ENCODE peak calls at places on chromosome 11, in seven cellular contexts. Q is HepG2, L is body of pancreas, U is uterus, G is K562, Z is heart left ventricle, S is tibial nerve. T is an unnamed sample. For H3K4me1, the result is how much of the 10 kb centered on the place peaks cover.

GRCh38 chr11:12642040-12642439 is 32.2 kb upstream of the TEAD1 start:
- DNase-seq in Q (peak), L (no peak), U (no peak), G (no peak), Z (no peak), S (no peak), T (no peak)

GRCh38 chr11:8090756-8091155 is 9.7 kb downstream of the TUB start:
- DNase-seq in Q (peak), L (peak), U (no peak), G (peak), Z (no peak), S (peak), T (no peak)

GRCh38 chr11:109945626-109946321 is 147.4 kb upstream of the ZC3H12C start:
- DNase-seq in Q (no peak), L (no peak), U (no peak), G (no peak), Z (no peak), S (no peak), T (no peak)

GRCh38 chr11:60937811-60938210 is 13.6 kb downstream of the TMEM132A start:
- DNase-seq in Q (no peak), L (no peak), U (no peak), G (no peak), Z (no peak), S (no peak), T (no peak)

GRCh38 chr11:4054643-4055042 is 40.0 kb upstream of the RRM1 start:
- DNase-seq in Q (no peak), L (no peak), U (no peak), G (no peak), Z (no peak), S (no peak), T (no peak)

GRCh38 chr11:17992916-17993315 is 19.9 kb downstream of the SERGEF start:
- DNase-seq in Q (no peak), L (peak), U (no peak), G (no peak), Z (no peak), S (no peak), T (no peak)

GRCh38 chr11:43268161-43268560 is 43.6 kb upstream of the API5 start:
- DNase-seq in Q (no peak), L (peak), U (peak), G (no peak), Z (peak), S (no peak), T (peak)

GRCh38 chr11:69540118-69541000 is 58.9 kb downstream of the LINC01488 start:
- DNase-seq in Q (peak), L (peak), U (peak), G (peak), Z (peak), S (no peak), T (no peak)

GRCh38 chr11:61827573-61828378 is at the start of gene FADS2:
- DNase-seq in Q (peak), L (peak), U (peak), G (no peak), Z (peak), S (peak), T (peak)

GRCh38 chr11:47415091-47415854 is 6.9 kb downstream of the SLC39A13 start:
- DNase-seq in Q (no peak), L (no peak), U (no peak), G (no peak), Z (no peak), S (no peak), T (no peak)
- TF ChIP-seq POLR2A in Q (no peak), L (no peak), U (no peak), G (peak), Z (no peak), S (no peak), T (no peak)

GRCh38 chr11:106087815-106088435 is 10.5 kb downstream of the AASDHPPT start:
- DNase-seq in Q (peak), L (peak), U (peak), G (no peak), Z (peak), S (peak), T (peak)

GRCh38 chr11:106088896-106089295 is 11.4 kb downstream of the AASDHPPT start:
- DNase-seq in Q (no peak), L (no peak), U (no peak), G (no peak), Z (no peak), S (no peak), T (no peak)

GRCh38 chr11:106082096-106082495 is 4.6 kb downstream of the AASDHPPT start:
- DNase-seq in Q (no peak), L (no peak), U (no peak), G (no peak), Z (no peak), S (no peak), T (no peak)

GRCh38 chr11:106086850-106087249 is 9.4 kb downstream of the AASDHPPT start:
- DNase-seq in Q (no peak), L (no peak), U (no peak), G (no peak), Z (no peak), S (no peak), T (no peak)

GRCh38 chr11:106086135-106086534 is 8.7 kb downstream of the AASDHPPT start:
- DNase-seq in Q (no peak), L (no peak), U (no peak), G (no peak), Z (no peak), S (no peak), T (no peak)
- H3K27ac ChIP-seq in Q (no peak), L (peak), U (no peak), G (peak), Z (no peak), S (no peak), T (no peak)

GRCh38 chr11:68329496-68329895 is 17.1 kb downstream of the LRP5 start:
- DNase-seq in Q (no peak), L (no peak), U (no peak), G (no peak), Z (no peak), S (no peak), T (no peak)

GRCh38 chr11:68325894-68326220 is 13.5 kb downstream of the LRP5 start:
- DNase-seq in Q (no peak), L (no peak), U (no peak), G (no peak), Z (no peak), S (no peak), T (no peak)

GRCh38 chr11:68326334-68327215 is 14.2 kb downstream of the LRP5 start:
- DNase-seq in Q (peak), L (no peak), U (no peak), G (no peak), Z (no peak), S (no peak), T (no peak)

GRCh38 chr11:68328374-68329091 is 16.1 kb downstream of the LRP5 start:
- DNase-seq in Q (peak), L (peak), U (no peak), G (no peak), Z (peak), S (no peak), T (no peak)

GRCh38 chr11:68327586-68328370 is 15.4 kb downstream of the LRP5 start:
- DNase-seq in Q (no peak), L (no peak), U (no peak), G (no peak), Z (no peak), S (no peak), T (no peak)
- H3K4me1 ChIP-seq in Q (half or more), L (half or more), U (under half), G (under half), Z (half or more), S (half or more), T (half or more)

GRCh38 chr11:67432655-67433349 is 4.5 kb downstream of the RPS6KB2 start:
- DNase-seq in Q (no peak), L (no peak), U (no peak), G (no peak), Z (no peak), S (no peak), T (no peak)
- TF ChIP-seq POLR2A in Q (no peak), L (no peak), U (no peak), G (no peak), Z (no peak), S (no peak), T (no peak)

GRCh38 chr11:119701591-119702260 is 27.3 kb downstream of the NECTIN1 start:
- DNase-seq in Q (no peak), L (no peak), U (no peak), G (no peak), Z (no peak), S (no peak), T (no peak)
- H3K27ac ChIP-seq in Q (no peak), L (no peak), U (no peak), G (no peak), Z (no peak), S (no peak), T (no peak)

GRCh38 chr11:72072348-72072747 is 8.0 kb downstream of the NUMA1 start:
- DNase-seq in Q (peak), L (no peak), U (no peak), G (no peak), Z (no peak), S (no peak), T (peak)

GRCh38 chr11:72067676-72068075 is 12.7 kb downstream of the NUMA1 start:
- DNase-seq in Q (no peak), L (no peak), U (no peak), G (no peak), Z (no peak), S (no peak), T (no peak)

GRCh38 chr11:72070486-72070885 is 9.9 kb downstream of the NUMA1 start:
- DNase-seq in Q (no peak), L (no peak), U (no peak), G (no peak), Z (no peak), S (no peak), T (no peak)

GRCh38 chr11:72069200-72069599 is 11.1 kb downstream of the NUMA1 start:
- DNase-seq in Q (no peak), L (no peak), U (no peak), G (no peak), Z (no peak), S (no peak), T (no peak)

GRCh38 chr11:72069787-72070251 is 10.5 kb downstream of the NUMA1 start:
- DNase-seq in Q (peak), L (peak), U (peak), G (peak), Z (peak), S (peak), T (peak)
- H3K4me1 ChIP-seq in Q (under half), L (under half), U (under half), G (under half), Z (half or more), S (half or more), T (under half)

GRCh38 chr11:131512228-131512627 is 141.8 kb downstream of the NTM start:
- DNase-seq in Q (no peak), L (no peak), U (no peak), G (no peak), Z (no peak), S (no peak), T (no peak)
- TF ChIP-seq POLR2A in Q (no peak), L (no peak), U (no peak), G (no peak), Z (no peak), S (no peak), T (no peak)

GRCh38 chr11:2534131-2534956 is 89.5 kb downstream of the KCNQ1 start:
- DNase-seq in Q (no peak), L (no peak), U (no peak), G (no peak), Z (peak), S (no peak), T (peak)
- H3K27ac ChIP-seq in Q (no peak), L (no peak), U (peak), G (no peak), Z (no peak), S (no peak), T (peak)